ENCODE peak calls at places on chromosomes 16 and 17, in seven cellular contexts. W, E, U, S, C, T and N are unnamed samples.

GRCh38 chr17:27293359-27293897 is 486 bp upstream of the WSB1 start:
- DNase-seq in S (no peak), C (no peak), E (no peak), T (no peak), U (no peak), W (no peak), N (no peak)

GRCh38 chr16:28967156-28967555 is 7.4 kb upstream of the SPNS1 start:
- DNase-seq in U (no peak), S (no peak), W (no peak), C (no peak), E (no peak), T (no peak), N (no peak)

GRCh38 chr17:74647871-74648672 is 24.5 kb upstream of the CD300E start:
- DNase-seq in E (no peak), C (no peak), W (no peak), U (no peak), S (no peak), T (no peak), N (no peak)

GRCh38 chr17:45908935-45909334 is 14.6 kb downstream of the MAPT start:
- DNase-seq in C (no peak), E (no peak), U (no peak), T (no peak), S (no peak), W (no peak), N (no peak)

GRCh38 chr16:70588565-70588964 is 57.8 kb upstream of the IL34 start:
- DNase-seq in C (no peak), E (no peak), T (no peak), S (no peak), U (peak; percentile 76), W (no peak), N (peak; percentile 42)

GRCh38 chr17:78890111-78890897 is 12.7 kb downstream of the CEP295NL start:
- DNase-seq in S (no peak), T (no peak), W (no peak), E (no peak), U (no peak), C (no peak), N (no peak)

GRCh38 chr16:14602443-14602963 is 27.6 kb downstream of the PARN start:
- DNase-seq in E (no peak), W (no peak), U (no peak), T (no peak), S (no peak), C (no peak), N (no peak)

GRCh38 chr16:14483819-14484385 is 146.2 kb downstream of the PARN start:
- DNase-seq in W (no peak), C (no peak), E (no peak), T (no peak), S (no peak), U (no peak), N (no peak)

GRCh38 chr16:67447508-67448076 is 16.7 kb downstream of the HSD11B2 start:
- DNase-seq in C (peak; percentile 32), U (peak; percentile 42), E (peak; percentile 87), W (peak; percentile 49), S (no peak), T (peak; percentile 77), N (peak; percentile 40)

GRCh38 chr17:48499248-48499647 is 31.6 kb downstream of the HOXB1 start:
- DNase-seq in C (peak; percentile 29), W (no peak), S (no peak), T (no peak), U (peak; percentile 72), E (no peak), N (no peak)

GRCh38 chr16:84501077-84501735 is 3.3 kb downstream of the MEAK7 start:
- DNase-seq in U (peak; percentile 78), E (peak; percentile 63), T (no peak), W (peak; percentile 50), S (no peak), C (peak; percentile 93), N (peak; percentile 33)